ENCODE peak calls at places on chromosome 17, in nine cellular contexts. One of them, this sample, is unnamed.

GRCh38 chr17:32927724-32928526 is at the start of gene TMEM98:
- DNase-seq in NCI-H1092: no peak
- DNase-seq in activated CD4-positive, CD25-positive, alpha-beta regulatory T cell: no peak
- DNase-seq in right cardiac atrium: peak
- DNase-seq in NB4: no peak
- DNase-seq in breast epithelium: no peak
- DNase-seq in activated T-cell treated with anti-CD3 and anti-CD28 coated beads for 24 hours: no peak
- DNase-seq in fibroblast of lung: peak
- DNase-seq in T-helper 2 cell: peak
- DNase-seq in this sample: no peak

GRCh38 chr17:74569392-74570003 is 2.2 kb upstream of the CD300H start:
- DNase-seq in fibroblast of lung: peak
- DNase-seq in NB4: peak
- DNase-seq in right cardiac atrium: peak
- DNase-seq in activated T-cell treated with anti-CD3 and anti-CD28 coated beads for 24 hours: peak
- DNase-seq in NCI-H1092: no peak
- DNase-seq in activated CD4-positive, CD25-positive, alpha-beta regulatory T cell: no peak
- DNase-seq in breast epithelium: no peak
- DNase-seq in T-helper 2 cell: no peak
- DNase-seq in this sample: no peak

GRCh38 chr17:62707425-62707739 is 79.9 kb downstream of the MRC2 start:
- DNase-seq in NB4: no peak
- DNase-seq in breast epithelium: no peak
- DNase-seq in fibroblast of lung: no peak
- DNase-seq in NCI-H1092: no peak
- DNase-seq in T-helper 2 cell: no peak
- DNase-seq in activated T-cell treated with anti-CD3 and anti-CD28 coated beads for 24 hours: no peak
- DNase-seq in activated CD4-positive, CD25-positive, alpha-beta regulatory T cell: no peak
- DNase-seq in right cardiac atrium: no peak
- DNase-seq in this sample: no peak

GRCh38 chr17:45222273-45222993 is 748 bp downstream of the FMNL1 start:
- DNase-seq in NB4: peak
- DNase-seq in breast epithelium: no peak
- DNase-seq in fibroblast of lung: no peak
- DNase-seq in right cardiac atrium: peak
- DNase-seq in NCI-H1092: no peak
- DNase-seq in activated T-cell treated with anti-CD3 and anti-CD28 coated beads for 24 hours: peak
- DNase-seq in activated CD4-positive, CD25-positive, alpha-beta regulatory T cell: no peak
- DNase-seq in T-helper 2 cell: peak
- DNase-seq in this sample: no peak

GRCh38 chr17:49209061-49209571 is 1.3 kb downstream of the GNGT2 start:
- DNase-seq in right cardiac atrium: no peak
- DNase-seq in activated T-cell treated with anti-CD3 and anti-CD28 coated beads for 24 hours: no peak
- DNase-seq in NB4: no peak
- DNase-seq in activated CD4-positive, CD25-positive, alpha-beta regulatory T cell: no peak
- DNase-seq in NCI-H1092: no peak
- DNase-seq in fibroblast of lung: no peak
- DNase-seq in T-helper 2 cell: peak
- DNase-seq in breast epithelium: no peak
- DNase-seq in this sample: no peak

GRCh38 chr17:9079461-9080103 is 58.3 kb downstream of the NTN1 start:
- DNase-seq in activated T-cell treated with anti-CD3 and anti-CD28 coated beads for 24 hours: peak
- DNase-seq in T-helper 2 cell: peak
- DNase-seq in activated CD4-positive, CD25-positive, alpha-beta regulatory T cell: no peak
- DNase-seq in NB4: peak
- DNase-seq in fibroblast of lung: no peak
- DNase-seq in right cardiac atrium: peak
- DNase-seq in breast epithelium: no peak
- DNase-seq in NCI-H1092: no peak
- DNase-seq in this sample: no peak

GRCh38 chr17:12485361-12485911 is 180.3 kb upstream of the MYOCD start:
- DNase-seq in activated CD4-positive, CD25-positive, alpha-beta regulatory T cell: no peak
- DNase-seq in NCI-H1092: no peak
- DNase-seq in NB4: no peak
- DNase-seq in right cardiac atrium: no peak
- DNase-seq in fibroblast of lung: no peak
- DNase-seq in T-helper 2 cell: no peak
- DNase-seq in breast epithelium: no peak
- DNase-seq in activated T-cell treated with anti-CD3 and anti-CD28 coated beads for 24 hours: no peak
- DNase-seq in this sample: no peak

GRCh38 chr17:6623941-6624340 is 16.6 kb downstream of the KIAA0753 start:
- DNase-seq in T-helper 2 cell: no peak
- DNase-seq in right cardiac atrium: no peak
- DNase-seq in NCI-H1092: no peak
- DNase-seq in breast epithelium: no peak
- DNase-seq in activated CD4-positive, CD25-positive, alpha-beta regulatory T cell: no peak
- DNase-seq in fibroblast of lung: peak
- DNase-seq in NB4: no peak
- DNase-seq in activated T-cell treated with anti-CD3 and anti-CD28 coated beads for 24 hours: no peak
- DNase-seq in this sample: no peak

GRCh38 chr17:63830904-63831491 is 3.5 kb upstream of the FTSJ3 start:
- DNase-seq in activated T-cell treated with anti-CD3 and anti-CD28 coated beads for 24 hours: no peak
- DNase-seq in right cardiac atrium: peak
- DNase-seq in activated CD4-positive, CD25-positive, alpha-beta regulatory T cell: no peak
- DNase-seq in breast epithelium: no peak
- DNase-seq in NCI-H1092: no peak
- DNase-seq in fibroblast of lung: no peak
- DNase-seq in T-helper 2 cell: no peak
- DNase-seq in NB4: no peak
- DNase-seq in this sample: no peak

GRCh38 chr17:33014751-33015150 is 23.1 kb downstream of the SPACA3 start:
- DNase-seq in NCI-H1092: no peak
- DNase-seq in activated CD4-positive, CD25-positive, alpha-beta regulatory T cell: no peak
- DNase-seq in T-helper 2 cell: no peak
- DNase-seq in right cardiac atrium: no peak
- DNase-seq in activated T-cell treated with anti-CD3 and anti-CD28 coated beads for 24 hours: no peak
- DNase-seq in NB4: no peak
- DNase-seq in breast epithelium: no peak
- DNase-seq in fibroblast of lung: peak
- DNase-seq in this sample: no peak

GRCh38 chr17:75036643-75037268 is 10.0 kb downstream of the ATP5PD start:
- DNase-seq in right cardiac atrium: peak
- DNase-seq in activated CD4-positive, CD25-positive, alpha-beta regulatory T cell: peak
- DNase-seq in T-helper 2 cell: peak
- DNase-seq in activated T-cell treated with anti-CD3 and anti-CD28 coated beads for 24 hours: peak
- DNase-seq in NCI-H1092: no peak
- DNase-seq in NB4: no peak
- DNase-seq in fibroblast of lung: peak
- DNase-seq in breast epithelium: peak
- DNase-seq in this sample: peak

GRCh38 chr17:48728232-48729231 is at the start of gene HOXB13:
- DNase-seq in T-helper 2 cell: peak
- DNase-seq in activated CD4-positive, CD25-positive, alpha-beta regulatory T cell: peak
- DNase-seq in NCI-H1092: no peak
- DNase-seq in breast epithelium: no peak
- DNase-seq in NB4: no peak
- DNase-seq in activated T-cell treated with anti-CD3 and anti-CD28 coated beads for 24 hours: peak
- DNase-seq in fibroblast of lung: peak
- DNase-seq in right cardiac atrium: no peak
- DNase-seq in this sample: peak

GRCh38 chr17:28895794-28896447 is 1.6 kb downstream of the FLOT2 start:
- DNase-seq in right cardiac atrium: no peak
- DNase-seq in fibroblast of lung: no peak
- DNase-seq in T-helper 2 cell: no peak
- DNase-seq in activated T-cell treated with anti-CD3 and anti-CD28 coated beads for 24 hours: no peak
- DNase-seq in NCI-H1092: no peak
- DNase-seq in activated CD4-positive, CD25-positive, alpha-beta regulatory T cell: no peak
- DNase-seq in breast epithelium: no peak
- DNase-seq in NB4: peak
- DNase-seq in this sample: no peak

GRCh38 chr17:17792143-17792550 is 44.6 kb downstream of the SREBF1 start:
- DNase-seq in NCI-H1092: no peak
- DNase-seq in activated T-cell treated with anti-CD3 and anti-CD28 coated beads for 24 hours: no peak
- DNase-seq in breast epithelium: no peak
- DNase-seq in fibroblast of lung: no peak
- DNase-seq in right cardiac atrium: no peak
- DNase-seq in activated CD4-positive, CD25-positive, alpha-beta regulatory T cell: no peak
- DNase-seq in T-helper 2 cell: peak
- DNase-seq in NB4: no peak
- DNase-seq in this sample: no peak

This sample was measured in NCI-H748 treated with DMSO at 0.1 percent for 48 hours.